ENCODE peak calls at places on chromosomes 7 and 10, in six cellular contexts. One of them, this sample, is unnamed.

GRCh38 chr10:88062385-88062784 is 199.0 kb downstream of the PTEN start:
- DNase-seq in GM12864: no peak
- DNase-seq in OCI-LY7: no peak
- DNase-seq in AG04450: no peak
- DNase-seq in cardiac fibroblast: no peak
- DNase-seq in RWPE1: no peak
- DNase-seq in this sample: peak; percentile 49

GRCh38 chr7:141393056-141393455 is 158.2 kb upstream of the AGK start:
- DNase-seq in GM12864: no peak
- DNase-seq in OCI-LY7: no peak
- DNase-seq in AG04450: no peak
- DNase-seq in cardiac fibroblast: no peak
- DNase-seq in RWPE1: no peak
- DNase-seq in this sample: no peak

GRCh38 chr10:62503871-62504270 is 129.7 kb downstream of the ZNF365 start:
- DNase-seq in GM12864: no peak
- DNase-seq in OCI-LY7: no peak
- DNase-seq in AG04450: no peak
- DNase-seq in cardiac fibroblast: no peak
- DNase-seq in RWPE1: no peak
- DNase-seq in this sample: no peak

GRCh38 chr7:23299770-23300300 is 696 bp downstream of the MALSU1 start:
- DNase-seq in GM12864: no peak
- DNase-seq in OCI-LY7: no peak
- DNase-seq in AG04450: no peak
- DNase-seq in cardiac fibroblast: no peak
- DNase-seq in RWPE1: peak; percentile 19
- DNase-seq in this sample: peak; percentile 19

GRCh38 chr7:105489409-105489808 is 32.7 kb downstream of the PUS7 start:
- DNase-seq in GM12864: no peak
- DNase-seq in OCI-LY7: no peak
- DNase-seq in AG04450: no peak
- DNase-seq in cardiac fibroblast: no peak
- DNase-seq in RWPE1: no peak
- DNase-seq in this sample: no peak

GRCh38 chr7:121519548-121520521 is 123.7 kb upstream of the FAM3C start:
- DNase-seq in GM12864: no peak
- DNase-seq in OCI-LY7: no peak
- DNase-seq in AG04450: no peak
- DNase-seq in cardiac fibroblast: peak; percentile 92
- DNase-seq in RWPE1: no peak
- DNase-seq in this sample: no peak

GRCh38 chr10:110609592-110609991 is 34.5 kb upstream of the RBM20 start:
- DNase-seq in GM12864: no peak
- DNase-seq in OCI-LY7: peak; percentile 23
- DNase-seq in AG04450: no peak
- DNase-seq in cardiac fibroblast: no peak
- DNase-seq in RWPE1: no peak
- DNase-seq in this sample: no peak

GRCh38 chr10:3330687-3331086 is 158.1 kb upstream of the PITRM1 start:
- DNase-seq in GM12864: no peak
- DNase-seq in OCI-LY7: no peak
- DNase-seq in AG04450: peak; percentile 16
- DNase-seq in cardiac fibroblast: peak; percentile 73
- DNase-seq in RWPE1: peak; percentile 58
- DNase-seq in this sample: no peak

GRCh38 chr10:110008518-110009339 is 945 bp downstream of the ADD3 start:
- DNase-seq in GM12864: no peak
- DNase-seq in OCI-LY7: peak; percentile 81
- DNase-seq in AG04450: no peak
- DNase-seq in cardiac fibroblast: no peak
- DNase-seq in RWPE1: peak; percentile 37
- DNase-seq in this sample: peak; percentile 35

GRCh38 chr10:86693721-86694369 is 25.5 kb downstream of the LDB3 start:
- DNase-seq in GM12864: no peak
- DNase-seq in OCI-LY7: peak; percentile 41
- DNase-seq in AG04450: no peak
- DNase-seq in cardiac fibroblast: peak; percentile 57
- DNase-seq in RWPE1: peak; percentile 55
- DNase-seq in this sample: peak; percentile 56

GRCh38 chr7:66964391-66964790 is 31.0 kb downstream of the SBDS start:
- DNase-seq in GM12864: no peak
- DNase-seq in OCI-LY7: no peak
- DNase-seq in AG04450: peak; percentile 21
- DNase-seq in cardiac fibroblast: peak; percentile 55
- DNase-seq in RWPE1: no peak
- DNase-seq in this sample: no peak

GRCh38 chr7:57642730-57643129 is 192.8 kb downstream of the ZNF716 start:
- DNase-seq in GM12864: no peak
- DNase-seq in OCI-LY7: no peak
- DNase-seq in AG04450: no peak
- DNase-seq in cardiac fibroblast: no peak
- DNase-seq in RWPE1: no peak
- DNase-seq in this sample: no peak

GRCh38 chr7:78223598-78223997 is 425.0 kb downstream of the PHTF2 start:
- DNase-seq in GM12864: no peak
- DNase-seq in OCI-LY7: no peak
- DNase-seq in AG04450: no peak
- DNase-seq in cardiac fibroblast: no peak
- DNase-seq in RWPE1: no peak
- DNase-seq in this sample: no peak

GRCh38 chr10:69696073-69696731 is 66.2 kb downstream of the FAM241B start:
- DNase-seq in GM12864: no peak
- DNase-seq in OCI-LY7: no peak
- DNase-seq in AG04450: peak; percentile 69
- DNase-seq in cardiac fibroblast: peak; percentile 94
- DNase-seq in RWPE1: peak; percentile 68
- DNase-seq in this sample: peak; percentile 33

GRCh38 chr10:109450702-109451101 is 472.6 kb downstream of the XPNPEP1 start:
- DNase-seq in GM12864: no peak
- DNase-seq in OCI-LY7: no peak
- DNase-seq in AG04450: no peak
- DNase-seq in cardiac fibroblast: no peak
- DNase-seq in RWPE1: no peak
- DNase-seq in this sample: no peak

GRCh38 chr10:59027975-59028640 is 148.3 kb upstream of the PHYHIPL start:
- DNase-seq in GM12864: no peak
- DNase-seq in OCI-LY7: no peak
- DNase-seq in AG04450: no peak
- DNase-seq in cardiac fibroblast: peak; percentile 76
- DNase-seq in RWPE1: no peak
- DNase-seq in this sample: no peak

GRCh38 chr7:12529971-12530710 is 40.4 kb upstream of the SCIN start:
- DNase-seq in GM12864: no peak
- DNase-seq in OCI-LY7: no peak
- DNase-seq in AG04450: no peak
- DNase-seq in cardiac fibroblast: no peak
- DNase-seq in RWPE1: no peak
- DNase-seq in this sample: no peak

GRCh38 chr7:30396379-30396778 is 82.2 kb downstream of the NOD1 start:
- DNase-seq in GM12864: no peak
- DNase-seq in OCI-LY7: peak; percentile 54
- DNase-seq in AG04450: no peak
- DNase-seq in cardiac fibroblast: no peak
- DNase-seq in RWPE1: no peak
- DNase-seq in this sample: no peak
- TF ChIP-seq CTCF in GM12864: no peak
- TF ChIP-seq CTCF in OCI-LY7: peak; percentile 78
- TF ChIP-seq CTCF in AG04450: peak; percentile 28
- TF ChIP-seq CTCF in cardiac fibroblast: no peak
- TF ChIP-seq CTCF in RWPE1: no peak
- TF ChIP-seq CTCF in this sample: no peak

DNA sequence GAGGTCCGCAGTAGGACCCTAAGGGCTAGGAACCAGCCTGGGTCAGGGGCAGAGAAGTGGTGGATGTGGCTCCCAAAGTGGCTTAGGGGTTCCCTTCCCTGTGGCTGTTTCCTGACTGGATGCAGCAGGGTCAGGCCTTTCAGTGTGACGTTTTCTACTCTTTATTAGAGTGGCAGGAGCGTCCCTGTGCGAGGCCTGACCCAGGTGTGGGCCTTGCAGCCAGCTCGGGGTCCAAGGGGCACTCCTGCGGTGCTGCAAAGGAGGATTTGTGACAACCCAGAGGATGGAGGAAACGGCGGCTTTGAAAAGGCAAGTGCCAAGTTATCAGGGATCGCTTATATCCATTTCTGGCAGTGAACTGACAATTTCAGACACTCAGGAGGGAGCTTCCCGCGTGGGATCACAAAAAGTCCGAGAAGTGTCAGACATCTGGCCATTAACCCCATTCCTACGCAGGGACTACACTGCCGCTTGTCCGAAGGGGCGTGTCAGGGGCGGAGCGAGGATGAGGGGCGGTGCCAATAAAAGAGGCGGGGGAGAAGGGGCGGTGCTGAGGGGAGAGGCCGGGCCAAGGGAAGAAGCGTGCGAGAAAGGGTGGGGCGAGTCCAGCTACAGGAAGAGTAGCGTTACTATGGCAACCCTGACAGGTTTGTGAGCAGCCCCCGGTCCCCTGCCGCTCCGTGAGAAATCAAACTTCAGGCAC is 98.8 kb upstream of the ZNF722 start:
- DNase-seq in GM12864: no peak
- DNase-seq in OCI-LY7: no peak
- DNase-seq in AG04450: no peak
- DNase-seq in cardiac fibroblast: no peak
- DNase-seq in RWPE1: peak; percentile 1
- DNase-seq in this sample: no peak
- TF ChIP-seq CTCF in GM12864: no peak
- TF ChIP-seq CTCF in OCI-LY7: no peak
- TF ChIP-seq CTCF in AG04450: no peak
- TF ChIP-seq CTCF in cardiac fibroblast: no peak
- TF ChIP-seq CTCF in RWPE1: no peak
- TF ChIP-seq CTCF in this sample: no peak

GRCh38 chr7:70669859-70670258 is 462.1 kb upstream of the GALNT17 start:
- DNase-seq in GM12864: no peak
- DNase-seq in OCI-LY7: no peak
- DNase-seq in AG04450: no peak
- DNase-seq in cardiac fibroblast: no peak
- DNase-seq in RWPE1: no peak
- DNase-seq in this sample: no peak

GRCh38 chr7:70668606-70669358 is 463.2 kb upstream of the GALNT17 start:
- DNase-seq in GM12864: no peak
- DNase-seq in OCI-LY7: no peak
- DNase-seq in AG04450: no peak
- DNase-seq in cardiac fibroblast: no peak
- DNase-seq in RWPE1: no peak
- DNase-seq in this sample: no peak

GRCh38 chr7:70673833-70674232 is 458.1 kb upstream of the GALNT17 start:
- DNase-seq in GM12864: no peak
- DNase-seq in OCI-LY7: no peak
- DNase-seq in AG04450: no peak
- DNase-seq in cardiac fibroblast: no peak
- DNase-seq in RWPE1: no peak
- DNase-seq in this sample: no peak

GRCh38 chr7:70674268-70675025 is 457.5 kb upstream of the GALNT17 start:
- DNase-seq in GM12864: no peak
- DNase-seq in OCI-LY7: no peak
- DNase-seq in AG04450: no peak
- DNase-seq in cardiac fibroblast: no peak
- DNase-seq in RWPE1: no peak
- DNase-seq in this sample: no peak

DNA sequence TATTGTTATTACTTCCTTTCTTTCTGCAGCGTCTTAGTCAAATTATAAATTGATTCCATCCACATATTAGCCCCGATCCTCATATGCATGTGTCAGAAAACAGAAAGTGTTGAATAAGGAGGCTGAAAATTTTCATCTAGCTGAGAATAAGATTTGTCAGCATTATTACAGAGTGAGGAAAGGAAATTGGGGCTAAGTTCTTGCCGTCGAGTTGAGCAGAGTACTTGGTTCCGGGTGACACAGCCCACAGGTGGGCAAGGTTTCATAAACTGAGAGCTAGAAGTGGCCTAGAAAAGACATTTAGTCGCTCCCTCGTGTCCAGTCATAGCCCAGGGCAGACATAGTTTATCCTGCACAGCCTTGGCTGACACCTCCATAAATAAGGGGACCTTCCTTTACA is 461.7 kb upstream of the GALNT17 start:
- DNase-seq in GM12864: no peak
- DNase-seq in OCI-LY7: no peak
- DNase-seq in AG04450: no peak
- DNase-seq in cardiac fibroblast: no peak
- DNase-seq in RWPE1: no peak
- DNase-seq in this sample: no peak
- TF ChIP-seq CTCF in GM12864: no peak
- TF ChIP-seq CTCF in OCI-LY7: no peak
- TF ChIP-seq CTCF in AG04450: no peak
- TF ChIP-seq CTCF in cardiac fibroblast: no peak
- TF ChIP-seq CTCF in RWPE1: no peak
- TF ChIP-seq CTCF in this sample: no peak

GRCh38 chr7:150388709-150389531 is 9.8 kb downstream of the ZNF775 start:
- DNase-seq in GM12864: no peak
- DNase-seq in OCI-LY7: no peak
- DNase-seq in AG04450: no peak
- DNase-seq in cardiac fibroblast: no peak
- DNase-seq in RWPE1: no peak
- DNase-seq in this sample: no peak
- TF ChIP-seq CTCF in GM12864: no peak
- TF ChIP-seq CTCF in OCI-LY7: peak; percentile 33
- TF ChIP-seq CTCF in AG04450: peak; percentile 69
- TF ChIP-seq CTCF in cardiac fibroblast: no peak
- TF ChIP-seq CTCF in RWPE1: no peak
- TF ChIP-seq CTCF in this sample: no peak

GRCh38 chr7:114426824-114427223 is 12.2 kb downstream of the FOXP2 start:
- DNase-seq in GM12864: no peak
- DNase-seq in OCI-LY7: no peak
- DNase-seq in AG04450: no peak
- DNase-seq in cardiac fibroblast: peak; percentile 4
- DNase-seq in RWPE1: no peak
- DNase-seq in this sample: no peak
- TF ChIP-seq CTCF in GM12864: peak; percentile 7
- TF ChIP-seq CTCF in OCI-LY7: peak; percentile 31
- TF ChIP-seq CTCF in AG04450: peak; percentile 55
- TF ChIP-seq CTCF in cardiac fibroblast: no peak
- TF ChIP-seq CTCF in RWPE1: peak; percentile 18
- TF ChIP-seq CTCF in this sample: no peak

DNA sequence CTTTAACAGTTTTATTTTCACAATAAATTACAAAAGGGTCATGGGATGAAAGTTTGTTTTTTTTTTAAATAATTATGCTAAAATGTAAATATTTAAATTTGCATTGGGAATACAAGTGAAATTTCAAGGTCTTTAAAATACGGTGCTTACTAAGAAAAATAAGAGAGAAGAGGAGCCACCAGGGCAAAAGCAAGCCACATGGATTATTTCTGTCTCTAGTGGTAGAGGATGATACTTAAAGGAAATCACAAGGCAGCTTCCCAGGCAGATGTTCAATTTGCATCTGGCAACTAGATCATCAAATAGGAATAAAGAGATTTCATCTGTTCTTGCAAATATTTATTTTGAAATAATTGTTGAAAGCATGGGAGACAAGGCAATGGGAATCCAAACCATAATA is 111.1 kb downstream of the MDFIC start:
- DNase-seq in GM12864: no peak
- DNase-seq in OCI-LY7: no peak
- DNase-seq in AG04450: no peak
- DNase-seq in cardiac fibroblast: no peak
- DNase-seq in RWPE1: no peak
- DNase-seq in this sample: no peak
- TF ChIP-seq CTCF in GM12864: no peak
- TF ChIP-seq CTCF in OCI-LY7: no peak
- TF ChIP-seq CTCF in AG04450: peak; percentile 11
- TF ChIP-seq CTCF in cardiac fibroblast: no peak
- TF ChIP-seq CTCF in RWPE1: no peak
- TF ChIP-seq CTCF in this sample: no peak

GRCh38 chr7:122896509-122896908 is 10.2 kb upstream of the CADPS2 start:
- DNase-seq in GM12864: no peak
- DNase-seq in OCI-LY7: no peak
- DNase-seq in AG04450: no peak
- DNase-seq in cardiac fibroblast: peak; percentile 28
- DNase-seq in RWPE1: no peak
- DNase-seq in this sample: no peak
- TF ChIP-seq CTCF in GM12864: no peak
- TF ChIP-seq CTCF in OCI-LY7: no peak
- TF ChIP-seq CTCF in AG04450: no peak
- TF ChIP-seq CTCF in cardiac fibroblast: peak; percentile 6
- TF ChIP-seq CTCF in RWPE1: no peak
- TF ChIP-seq CTCF in this sample: no peak

This sample was measured in GM20000.